ENCODE peak calls at places on chromosomes 3 and 15, in eight cellular contexts. C, U, A, Y, E, O, T and K are unnamed samples.

GRCh38 chr3:162569314-162569713 is 1072.7 kb downstream of the OTOL1 start:
- DNase-seq in C (no peak), A (no peak), T (no peak), E (no peak), O (no peak), Y (no peak), U (no peak), K (no peak)

GRCh38 chr3:181458857-181459256 is 252.9 kb upstream of the SOX2 start:
- DNase-seq in E (no peak), T (no peak), O (no peak), U (no peak), C (peak), Y (no peak), A (no peak), K (no peak)

GRCh38 chr3:111803123-111803593 is 55.9 kb upstream of the PHLDB2 start:
- DNase-seq in T (no peak), O (peak), C (peak), E (no peak), A (peak), U (peak), Y (no peak), K (peak)

GRCh38 chr15:45276851-45277250 is 24.8 kb downstream of the SLC28A2 start:
- DNase-seq in E (peak), O (peak), Y (no peak), A (peak), T (peak), U (peak), C (peak), K (peak)

GRCh38 chr3:66004244-66004643 is 34.5 kb downstream of the MAGI1 start:
- DNase-seq in Y (no peak), O (no peak), C (no peak), A (no peak), T (no peak), U (no peak), E (no peak), K (no peak)

GRCh38 chr3:51282931-51283330 is 102.2 kb upstream of the MANF start:
- DNase-seq in E (no peak), T (no peak), O (peak), Y (no peak), A (peak), U (no peak), C (peak), K (no peak)

GRCh38 chr3:124149081-124149480 is 157.2 kb upstream of the ROPN1 start:
- DNase-seq in U (no peak), O (no peak), T (no peak), Y (no peak), A (no peak), E (no peak), C (no peak), K (no peak)

GRCh38 chr15:98713585-98714001 is 65.3 kb downstream of the IGF1R start:
- DNase-seq in A (no peak), C (no peak), U (no peak), Y (peak), T (no peak), O (peak), E (no peak), K (no peak)

GRCh38 chr15:60829416-60829815 is 350.5 kb upstream of the ICE2 start:
- DNase-seq in A (no peak), T (no peak), Y (no peak), C (no peak), O (peak), U (no peak), E (no peak), K (no peak)